ENCODE peak calls at places on chromosomes 12 and 14, in six cellular contexts. J is HCT116, D is endothelial cell, R is WTC11, P is PC-3, G is A549. M is an unnamed sample.

GRCh38 chr14:91409991-91410401 is 7.6 kb downstream of the CCDC88C start:
- DNase-seq in J (no peak), D (no peak), R (no peak), P (no peak), G (no peak), M (no peak)

GRCh38 chr12:103665971-103666370 is 78.9 kb downstream of the STAB2 start:
- DNase-seq in J (no peak), D (no peak), R (peak), P (no peak), G (no peak), M (no peak)

GRCh38 chr14:35351497-35351896 is 53.1 kb downstream of the NFKBIA start:
- DNase-seq in J (no peak), D (no peak), R (no peak), P (no peak), G (no peak), M (no peak)

GRCh38 chr14:49975286-49975685 is 82.4 kb downstream of the ARF6 start:
- DNase-seq in J (peak), D (no peak), R (no peak), P (peak), G (no peak), M (no peak)

GRCh38 chr14:43003845-43004244 is 1397.2 kb downstream of the LRFN5 start:
- DNase-seq in J (peak), D (no peak), R (no peak), P (no peak), G (no peak), M (no peak)

GRCh38 chr12:52515927-52516831 is 4.0 kb downstream of the KRT5 start:
- DNase-seq in J (no peak), D (no peak), R (no peak), P (peak), G (no peak), M (no peak)

GRCh38 chr12:12327802-12328201 is 22.2 kb downstream of the MANSC1 start:
- DNase-seq in J (peak), D (peak), R (no peak), P (peak), G (peak), M (no peak)

GRCh38 chr12:11778703-11779102 is 129.2 kb downstream of the ETV6 start:
- DNase-seq in J (no peak), D (no peak), R (no peak), P (no peak), G (no peak), M (no peak)

GRCh38 chr14:92663049-92663448 is 85.4 kb downstream of the LGMN start:
- DNase-seq in J (no peak), D (no peak), R (no peak), P (peak), G (no peak), M (no peak)

GRCh38 chr12:30010071-30011052 is 226.6 kb upstream of the TMTC1 start:
- DNase-seq in J (no peak), D (no peak), R (no peak), P (peak), G (no peak), M (no peak)

GRCh38 chr12:49342914-49343731 is 3.6 kb upstream of the DNAJC22 start:
- DNase-seq in J (no peak), D (no peak), R (no peak), P (no peak), G (no peak), M (no peak)

GRCh38 chr14:23665302-23666016 is 29.3 kb downstream of the DHRS2 start:
- DNase-seq in J (no peak), D (no peak), R (no peak), P (peak), G (no peak), M (no peak)

GRCh38 chr12:12315838-12316237 is 34.2 kb downstream of the MANSC1 start:
- DNase-seq in J (no peak), D (no peak), R (no peak), P (no peak), G (no peak), M (no peak)

GRCh38 chr14:59629384-59630158 is 53.0 kb upstream of the CCDC175 start:
- DNase-seq in J (no peak), D (no peak), R (no peak), P (no peak), G (no peak), M (no peak)

DNA sequence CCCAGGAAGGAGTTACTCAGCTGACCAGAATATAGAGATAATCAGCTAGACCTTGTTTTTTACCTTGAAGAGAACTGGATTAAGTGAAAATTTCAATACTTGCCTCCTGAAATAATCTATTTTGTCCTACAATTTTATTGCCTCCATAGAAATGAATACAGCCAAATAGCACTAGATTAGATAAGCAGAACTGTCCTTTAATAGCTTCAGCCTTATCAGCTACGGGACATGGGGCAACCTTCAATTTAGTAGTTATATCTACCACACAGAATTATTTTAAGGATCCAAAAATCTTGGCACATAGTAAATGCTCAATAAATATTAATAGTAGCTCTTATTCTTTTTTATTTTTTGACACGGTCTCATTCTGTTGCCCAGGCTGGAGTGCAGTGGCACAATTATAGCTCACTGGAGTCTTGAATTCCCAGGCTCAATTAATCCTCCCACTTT is 67.2 kb upstream of the PLEKHG3 start:
- DNase-seq in J (no peak), D (no peak), R (no peak), P (no peak), G (no peak), M (no peak)
- TF ChIP-seq CTCF in J (no peak), D (peak), R (no peak), P (peak), G (no peak), M (no peak)

GRCh38 chr14:21038416-21039058 is 3.6 kb upstream of the RNASE7 start:
- DNase-seq in J (no peak), D (no peak), R (no peak), P (no peak), G (no peak), M (no peak)

GRCh38 chr14:21039059-21039422 is 3.1 kb upstream of the RNASE7 start:
- DNase-seq in J (no peak), D (peak), R (peak), P (no peak), G (no peak), M (peak)

GRCh38 chr14:21040370-21040925 is 1.7 kb upstream of the RNASE7 start:
- DNase-seq in J (no peak), D (no peak), R (no peak), P (no peak), G (no peak), M (no peak)

GRCh38 chr14:21041676-21042433 is at the start of gene RNASE7:
- DNase-seq in J (no peak), D (no peak), R (no peak), P (no peak), G (no peak), M (no peak)

DNA sequence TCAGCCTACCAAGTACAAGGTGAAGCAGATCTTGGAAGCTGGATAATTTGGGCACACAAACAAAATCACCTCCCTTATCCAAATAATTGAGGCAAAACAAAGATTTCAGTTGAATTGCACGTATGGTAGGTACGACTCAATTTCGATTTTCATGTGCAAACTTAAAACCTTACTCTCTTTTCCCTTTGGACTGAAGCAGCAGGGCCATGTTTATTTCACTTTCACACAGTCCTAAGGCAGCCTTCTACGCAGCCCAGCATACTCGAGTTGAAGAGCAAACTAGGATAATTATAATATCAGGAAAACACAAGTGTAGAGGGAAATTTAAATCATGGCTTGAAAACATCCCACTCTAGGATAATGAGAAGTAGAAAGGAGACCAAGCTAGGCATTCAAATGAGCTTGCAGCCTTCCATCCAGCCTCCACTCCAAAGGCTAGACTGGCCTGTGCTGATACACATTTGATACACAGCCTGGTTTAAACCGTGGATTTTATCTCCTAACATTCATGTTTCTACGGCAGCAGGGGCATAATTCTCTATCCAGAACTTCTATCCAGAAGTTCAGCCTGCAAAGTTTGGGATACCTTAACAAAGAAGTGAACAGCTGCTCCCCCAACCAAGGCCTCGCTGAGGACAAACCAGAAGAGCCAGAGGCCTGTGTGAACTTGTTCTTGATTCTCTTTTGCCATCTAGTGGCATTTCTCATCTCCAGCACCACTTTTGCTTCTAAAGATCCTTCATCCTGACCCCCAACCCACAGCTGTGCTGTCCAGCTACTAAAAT is 2.4 kb upstream of the RNASE7 start:
- DNase-seq in J (peak), D (peak), R (peak), P (peak), G (peak), M (no peak)
- TF ChIP-seq CTCF in J (peak), D (peak), R (peak), P (peak), G (peak), M (peak)

GRCh38 chr12:63420206-63420644 is 248.1 kb downstream of the DPY19L2 start:
- DNase-seq in J (peak), D (peak), R (peak), P (peak), G (peak), M (peak)
- TF ChIP-seq CTCF in J (peak), D (peak), R (peak), P (peak), G (peak), M (peak)

GRCh38 chr12:65908147-65908546 is 83.9 kb downstream of the HMGA2 start:
- DNase-seq in J (no peak), D (no peak), R (no peak), P (no peak), G (no peak), M (no peak)
- TF ChIP-seq CTCF in J (no peak), D (no peak), R (no peak), P (no peak), G (no peak), M (no peak)

GRCh38 chr14:34000396-34000795 is 49.5 kb upstream of the EGLN3 start:
- DNase-seq in J (no peak), D (no peak), R (no peak), P (no peak), G (no peak), M (no peak)

GRCh38 chr14:34005901-34006300 is 55.0 kb upstream of the EGLN3 start:
- DNase-seq in J (no peak), D (no peak), R (no peak), P (no peak), G (no peak), M (no peak)

GRCh38 chr14:33999771-34000291 is 49.0 kb upstream of the EGLN3 start:
- DNase-seq in J (no peak), D (no peak), R (no peak), P (no peak), G (no peak), M (no peak)

GRCh38 chr14:34003691-34004090 is 52.8 kb upstream of the EGLN3 start:
- DNase-seq in J (no peak), D (no peak), R (no peak), P (no peak), G (no peak), M (no peak)

GRCh38 chr14:34003052-34003668 is 52.3 kb upstream of the EGLN3 start:
- DNase-seq in J (no peak), D (no peak), R (no peak), P (no peak), G (no peak), M (no peak)
- TF ChIP-seq CTCF in J (no peak), D (no peak), R (no peak), P (no peak), G (no peak), M (no peak)